ENCODE peak calls at places on chromosome 21, in seven cellular contexts. One of them, this sample, is unnamed.

GRCh38 chr21:42850866-42851391 is 28.4 kb downstream of the WDR4 start:
- DNase-seq in trophoblast cell: peak; percentile 45
- DNase-seq in mesendoderm: peak; percentile 63
- DNase-seq in mesenchymal stem cell: peak; percentile 22
- DNase-seq in H1: peak; percentile 44
- DNase-seq in IMR-90: no peak
- DNase-seq in H9: peak; percentile 82
- DNase-seq in this sample: no peak

GRCh38 chr21:42460391-42461184 is 35.4 kb downstream of the RSPH1 start:
- DNase-seq in H9: peak; percentile 50
- DNase-seq in mesendoderm: peak; percentile 78
- DNase-seq in H1: no peak
- DNase-seq in mesenchymal stem cell: no peak
- DNase-seq in IMR-90: no peak
- DNase-seq in trophoblast cell: peak; percentile 93
- DNase-seq in this sample: no peak

GRCh38 chr21:38848187-38848609 is 42.5 kb downstream of the ETS2 start:
- DNase-seq in mesendoderm: no peak
- DNase-seq in trophoblast cell: no peak
- DNase-seq in IMR-90: no peak
- DNase-seq in mesenchymal stem cell: peak; percentile 79
- DNase-seq in H9: no peak
- DNase-seq in H1: no peak
- DNase-seq in this sample: no peak

GRCh38 chr21:17462276-17462981 is 50.4 kb upstream of the CXADR start:
- DNase-seq in H9: no peak
- DNase-seq in IMR-90: peak; percentile 42
- DNase-seq in trophoblast cell: no peak
- DNase-seq in mesendoderm: no peak
- DNase-seq in H1: no peak
- DNase-seq in mesenchymal stem cell: no peak
- DNase-seq in this sample: no peak

GRCh38 chr21:27590271-27590670 is 623.4 kb upstream of the ADAMTS5 start:
- DNase-seq in mesendoderm: peak; percentile 2
- DNase-seq in IMR-90: no peak
- DNase-seq in trophoblast cell: no peak
- DNase-seq in H1: no peak
- DNase-seq in H9: no peak
- DNase-seq in mesenchymal stem cell: no peak
- DNase-seq in this sample: no peak

GRCh38 chr21:42616366-42617340 is 36.8 kb upstream of the PDE9A start:
- DNase-seq in mesendoderm: peak; percentile 11
- DNase-seq in mesenchymal stem cell: no peak
- DNase-seq in H1: no peak
- DNase-seq in H9: no peak
- DNase-seq in trophoblast cell: no peak
- DNase-seq in IMR-90: no peak
- DNase-seq in this sample: no peak

GRCh38 chr21:17114019-17114418 is 398.8 kb upstream of the CXADR start:
- DNase-seq in mesendoderm: no peak
- DNase-seq in H1: peak; percentile 2
- DNase-seq in IMR-90: no peak
- DNase-seq in mesenchymal stem cell: no peak
- DNase-seq in H9: no peak
- DNase-seq in trophoblast cell: no peak
- DNase-seq in this sample: no peak

GRCh38 chr21:42002421-42002958 is 7.7 kb downstream of the ZBTB21 start:
- DNase-seq in IMR-90: peak; percentile 98
- DNase-seq in trophoblast cell: peak; percentile 96
- DNase-seq in H1: no peak
- DNase-seq in mesenchymal stem cell: peak; percentile 98
- DNase-seq in H9: no peak
- DNase-seq in mesendoderm: no peak
- DNase-seq in this sample: no peak

GRCh38 chr21:41120997-41121396 is 47.0 kb upstream of the BACE2 start:
- DNase-seq in mesendoderm: no peak
- DNase-seq in IMR-90: no peak
- DNase-seq in H1: no peak
- DNase-seq in H9: no peak
- DNase-seq in trophoblast cell: no peak
- DNase-seq in mesenchymal stem cell: no peak
- DNase-seq in this sample: no peak

GRCh38 chr21:18142639-18143038 is 102.0 kb upstream of the CHODL start:
- DNase-seq in mesendoderm: no peak
- DNase-seq in H1: no peak
- DNase-seq in mesenchymal stem cell: no peak
- DNase-seq in trophoblast cell: no peak
- DNase-seq in IMR-90: no peak
- DNase-seq in H9: no peak
- DNase-seq in this sample: no peak

GRCh38 chr21:41752231-41752681 is 14.6 kb downstream of the RIPK4 start:
- DNase-seq in H1: no peak
- DNase-seq in mesendoderm: peak; percentile 74
- DNase-seq in IMR-90: peak; percentile 64
- DNase-seq in H9: no peak
- DNase-seq in trophoblast cell: no peak
- DNase-seq in mesenchymal stem cell: peak; percentile 27
- DNase-seq in this sample: no peak

GRCh38 chr21:32143222-32143939 is 135.5 kb downstream of the MIS18A start:
- DNase-seq in H9: peak; percentile 43
- DNase-seq in IMR-90: peak; percentile 3
- DNase-seq in H1: no peak
- DNase-seq in mesenchymal stem cell: no peak
- DNase-seq in trophoblast cell: no peak
- DNase-seq in mesendoderm: no peak
- DNase-seq in this sample: peak; percentile 17

GRCh38 chr21:35027558-35028450 is 21.3 kb downstream of the RUNX1 start:
- DNase-seq in mesenchymal stem cell: no peak
- DNase-seq in H9: no peak
- DNase-seq in mesendoderm: no peak
- DNase-seq in trophoblast cell: no peak
- DNase-seq in H1: no peak
- DNase-seq in IMR-90: no peak
- DNase-seq in this sample: no peak

GRCh38 chr21:41648591-41649031 is 118.2 kb downstream of the RIPK4 start:
- DNase-seq in trophoblast cell: no peak
- DNase-seq in IMR-90: peak; percentile 78
- DNase-seq in mesendoderm: peak; percentile 72
- DNase-seq in H1: no peak
- DNase-seq in H9: no peak
- DNase-seq in mesenchymal stem cell: no peak
- DNase-seq in this sample: no peak

GRCh38 chr21:29145354-29145782 is 14.9 kb downstream of the MAP3K7CL start:
- DNase-seq in trophoblast cell: peak; percentile 76
- DNase-seq in mesendoderm: no peak
- DNase-seq in mesenchymal stem cell: peak; percentile 93
- DNase-seq in H9: no peak
- DNase-seq in IMR-90: peak; percentile 95
- DNase-seq in H1: no peak
- DNase-seq in this sample: no peak

GRCh38 chr21:40166291-40166843 is 299.1 kb downstream of the PCP4 start:
- DNase-seq in trophoblast cell: no peak
- DNase-seq in mesenchymal stem cell: no peak
- DNase-seq in H9: no peak
- DNase-seq in mesendoderm: peak; percentile 69
- DNase-seq in IMR-90: no peak
- DNase-seq in H1: no peak
- DNase-seq in this sample: peak; percentile 9

GRCh38 chr21:34947122-34947534 is 102.0 kb downstream of the RUNX1 start:
- DNase-seq in mesenchymal stem cell: no peak
- DNase-seq in mesendoderm: no peak
- DNase-seq in H9: no peak
- DNase-seq in H1: no peak
- DNase-seq in IMR-90: peak; percentile 73
- DNase-seq in trophoblast cell: no peak
- DNase-seq in this sample: no peak

GRCh38 chr21:29529139-29529538 is 230.4 kb downstream of the BACH1 start:
- DNase-seq in trophoblast cell: no peak
- DNase-seq in mesendoderm: no peak
- DNase-seq in IMR-90: no peak
- DNase-seq in H1: no peak
- DNase-seq in mesenchymal stem cell: no peak
- DNase-seq in H9: no peak
- DNase-seq in this sample: no peak

GRCh38 chr21:29365636-29366305 is 67.0 kb downstream of the BACH1 start:
- DNase-seq in H9: no peak
- DNase-seq in H1: no peak
- DNase-seq in IMR-90: no peak
- DNase-seq in mesenchymal stem cell: no peak
- DNase-seq in trophoblast cell: no peak
- DNase-seq in mesendoderm: no peak
- DNase-seq in this sample: no peak

GRCh38 chr21:34846214-34846575 is 177.4 kb downstream of the CLIC6 start:
- DNase-seq in mesenchymal stem cell: no peak
- DNase-seq in H1: no peak
- DNase-seq in mesendoderm: no peak
- DNase-seq in H9: no peak
- DNase-seq in trophoblast cell: no peak
- DNase-seq in IMR-90: no peak
- DNase-seq in this sample: no peak

GRCh38 chr21:34771512-34772028 is 102.8 kb downstream of the CLIC6 start:
- DNase-seq in mesenchymal stem cell: peak; percentile 41
- DNase-seq in mesendoderm: peak; percentile 58
- DNase-seq in H9: no peak
- DNase-seq in trophoblast cell: peak; percentile 83
- DNase-seq in IMR-90: peak; percentile 81
- DNase-seq in H1: no peak
- DNase-seq in this sample: no peak

GRCh38 chr21:15195768-15196167 is 131.0 kb upstream of the NRIP1 start:
- DNase-seq in trophoblast cell: no peak
- DNase-seq in mesenchymal stem cell: no peak
- DNase-seq in mesendoderm: no peak
- DNase-seq in H9: no peak
- DNase-seq in IMR-90: no peak
- DNase-seq in H1: no peak
- DNase-seq in this sample: no peak
- H3K4ac ChIP-seq in trophoblast cell: no peak overlapping the region
- H3K4ac ChIP-seq in mesenchymal stem cell: no peak overlapping the region
- H3K4ac ChIP-seq in mesendoderm: no peak overlapping the region
- H3K4ac ChIP-seq in H9: no peak overlapping the region
- H3K4ac ChIP-seq in IMR-90: no peak overlapping the region
- H3K4ac ChIP-seq in H1: no peak overlapping the region
- H3K4ac ChIP-seq in this sample: no peak overlapping the region

GRCh38 chr21:36722370-36723368 is 23.8 kb downstream of the SIM2 start:
- DNase-seq in trophoblast cell: no peak
- DNase-seq in IMR-90: no peak
- DNase-seq in H9: no peak
- DNase-seq in H1: no peak
- DNase-seq in mesendoderm: no peak
- DNase-seq in mesenchymal stem cell: no peak
- DNase-seq in this sample: no peak

GRCh38 chr21:36725793-36726386 is 27.0 kb downstream of the SIM2 start:
- DNase-seq in mesenchymal stem cell: no peak
- DNase-seq in IMR-90: no peak
- DNase-seq in H1: no peak
- DNase-seq in trophoblast cell: no peak
- DNase-seq in H9: peak; percentile 17
- DNase-seq in mesendoderm: no peak
- DNase-seq in this sample: no peak

GRCh38 chr21:36719614-36720013 is 20.7 kb downstream of the SIM2 start:
- DNase-seq in trophoblast cell: no peak
- DNase-seq in mesendoderm: no peak
- DNase-seq in H9: no peak
- DNase-seq in mesenchymal stem cell: no peak
- DNase-seq in IMR-90: no peak
- DNase-seq in H1: no peak
- DNase-seq in this sample: no peak

GRCh38 chr21:36721817-36722216 is 22.9 kb downstream of the SIM2 start:
- DNase-seq in H1: no peak
- DNase-seq in mesenchymal stem cell: no peak
- DNase-seq in mesendoderm: no peak
- DNase-seq in H9: no peak
- DNase-seq in trophoblast cell: no peak
- DNase-seq in IMR-90: no peak
- DNase-seq in this sample: no peak

DNA sequence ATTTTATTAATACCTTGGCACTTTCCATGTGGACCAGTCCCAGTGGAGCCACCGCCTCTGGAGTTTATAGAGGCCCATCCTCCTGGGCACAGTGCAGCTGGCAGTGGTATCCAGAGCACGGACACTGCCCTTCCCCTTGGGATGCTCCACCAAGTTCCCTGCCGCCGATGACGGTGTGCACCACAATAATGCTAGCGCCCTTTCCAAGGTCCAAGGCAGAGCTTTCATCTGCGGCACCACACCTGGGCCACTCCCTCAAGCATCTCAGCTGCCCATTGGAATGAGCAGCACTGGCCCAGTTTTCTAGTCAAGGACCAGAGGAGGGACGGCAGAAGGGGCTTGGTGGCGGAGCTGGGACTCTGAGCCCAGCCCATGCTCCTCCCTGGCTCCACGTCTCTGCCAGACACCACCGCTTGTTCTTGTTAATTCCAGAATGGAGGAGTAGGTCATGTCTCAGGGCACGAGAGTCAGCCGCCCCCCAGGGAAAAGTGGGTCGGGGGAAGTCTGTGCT is 24.5 kb downstream of the SIM2 start:
- DNase-seq in IMR-90: no peak
- DNase-seq in mesenchymal stem cell: no peak
- DNase-seq in H1: no peak
- DNase-seq in H9: no peak
- DNase-seq in mesendoderm: no peak
- DNase-seq in trophoblast cell: no peak
- DNase-seq in this sample: no peak
- H3K4ac ChIP-seq in IMR-90: no peak overlapping the region
- H3K4ac ChIP-seq in mesenchymal stem cell: no peak overlapping the region
- H3K4ac ChIP-seq in H1: no peak overlapping the region
- H3K4ac ChIP-seq in H9: no peak overlapping the region
- H3K4ac ChIP-seq in mesendoderm: no peak overlapping the region
- H3K4ac ChIP-seq in trophoblast cell: no peak overlapping the region
- H3K4ac ChIP-seq in this sample: no peak overlapping the region

GRCh38 chr21:37159949-37160348 is 86.9 kb downstream of the TTC3 start:
- DNase-seq in IMR-90: no peak
- DNase-seq in H1: no peak
- DNase-seq in trophoblast cell: no peak
- DNase-seq in mesenchymal stem cell: no peak
- DNase-seq in H9: no peak
- DNase-seq in mesendoderm: no peak
- DNase-seq in this sample: no peak
- H3K4ac ChIP-seq in IMR-90: no peak overlapping the region
- H3K4ac ChIP-seq in H1: no peak overlapping the region
- H3K4ac ChIP-seq in trophoblast cell: no peak overlapping the region
- H3K4ac ChIP-seq in mesenchymal stem cell: no peak overlapping the region
- H3K4ac ChIP-seq in H9: no peak overlapping the region
- H3K4ac ChIP-seq in mesendoderm: no peak overlapping the region
- H3K4ac ChIP-seq in this sample: no peak overlapping the region

DNA sequence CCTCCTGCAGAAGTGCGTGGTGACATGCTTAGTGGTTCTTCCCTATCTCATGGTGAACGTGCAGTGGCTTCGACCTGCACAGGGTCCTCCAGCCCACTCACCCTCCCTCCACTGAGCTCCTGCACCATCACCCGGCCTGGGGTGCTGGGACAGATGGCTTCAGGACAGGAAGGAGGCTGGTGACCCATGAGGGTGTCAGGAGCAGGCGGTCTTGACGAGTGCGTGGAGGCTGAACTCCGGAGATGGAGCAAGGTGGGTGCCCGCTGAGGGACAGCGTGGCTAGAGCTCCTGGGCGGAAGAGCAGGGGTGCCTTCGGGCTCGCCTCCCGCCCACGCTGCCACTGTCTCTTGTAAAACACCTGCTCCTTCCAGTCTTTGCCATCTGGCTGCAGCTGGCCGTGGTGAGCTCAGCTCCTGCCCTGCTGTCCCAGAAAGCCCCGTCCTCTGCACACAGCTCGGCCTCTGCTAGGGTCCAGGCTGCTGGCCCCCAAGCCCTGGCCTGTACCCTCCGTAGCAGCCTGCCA is 8.3 kb downstream of the KRTAP10-1 start:
- DNase-seq in H9: no peak
- DNase-seq in H1: no peak
- DNase-seq in IMR-90: no peak
- DNase-seq in trophoblast cell: no peak
- DNase-seq in mesendoderm: no peak
- DNase-seq in mesenchymal stem cell: no peak
- DNase-seq in this sample: no peak
- H3K4ac ChIP-seq in H9: no peak overlapping the region
- H3K4ac ChIP-seq in H1: no peak overlapping the region
- H3K4ac ChIP-seq in IMR-90: no peak overlapping the region
- H3K4ac ChIP-seq in trophoblast cell: no peak overlapping the region
- H3K4ac ChIP-seq in mesendoderm: no peak overlapping the region
- H3K4ac ChIP-seq in mesenchymal stem cell: no peak overlapping the region
- H3K4ac ChIP-seq in this sample: peak overlapping the region; percentile 38